ENCODE peak calls at places on chromosomes 7 and 10, in six cellular contexts. L, S, M, K, P and T are unnamed samples.

GRCh38 chr7:137146012-137146455 is 197.5 kb downstream of the PTN start:
- DNase-seq in L (peak), S (peak), M (no peak), K (no peak), P (peak), T (peak)

GRCh38 chr7:140165422-140165821 is 11.4 kb downstream of the KDM7A start:
- DNase-seq in L (peak), S (no peak), M (no peak), K (no peak), P (peak), T (peak)

GRCh38 chr10:78764436-78764835 is 304.3 kb upstream of the ZMIZ1 start:
- DNase-seq in L (no peak), S (no peak), M (no peak), K (no peak), P (no peak), T (no peak)

GRCh38 chr10:102497545-102497944 is 5.0 kb downstream of the ACTR1A start:
- DNase-seq in L (no peak), S (no peak), M (no peak), K (no peak), P (no peak), T (no peak)

GRCh38 chr10:53977262-53977661 is 823.8 kb downstream of the PCDH15 start:
- DNase-seq in L (no peak), S (no peak), M (no peak), K (no peak), P (no peak), T (no peak)

GRCh38 chr7:54989826-54990225 is 29.0 kb upstream of the EGFR start:
- DNase-seq in L (no peak), S (no peak), M (no peak), K (no peak), P (no peak), T (no peak)

GRCh38 chr10:101238732-101239105 is 9.5 kb upstream of the LBX1 start:
- DNase-seq in L (no peak), S (no peak), M (no peak), K (no peak), P (peak), T (no peak)

GRCh38 chr7:16606704-16607103 is 38.9 kb downstream of the ANKMY2 start:
- DNase-seq in L (no peak), S (no peak), M (no peak), K (no peak), P (no peak), T (no peak)

GRCh38 chr7:921581-922333 is 32.7 kb downstream of the ADAP1 start:
- DNase-seq in L (no peak), S (no peak), M (no peak), K (peak), P (no peak), T (no peak)

GRCh38 chr7:152462995-152463713 is 27.4 kb upstream of the KMT2C start:
- DNase-seq in L (peak), S (peak), M (no peak), K (no peak), P (peak), T (peak)

GRCh38 chr7:8325067-8325466 is 63.1 kb upstream of the ICA1 start:
- DNase-seq in L (no peak), S (no peak), M (no peak), K (no peak), P (no peak), T (no peak)

GRCh38 chr7:136056827-136057226 is 79.7 kb upstream of the MTPN start:
- DNase-seq in L (no peak), S (no peak), M (no peak), K (no peak), P (no peak), T (no peak)

GRCh38 chr10:28328346-28328745 is 25.5 kb upstream of the MPP7 start:
- DNase-seq in L (peak), S (no peak), M (no peak), K (no peak), P (no peak), T (no peak)

GRCh38 chr7:19404912-19405329 is 259.7 kb upstream of the FERD3L start:
- DNase-seq in L (peak), S (peak), M (no peak), K (no peak), P (peak), T (peak)

GRCh38 chr10:126118476-126118875 is 222.1 kb downstream of the FANK1 start:
- DNase-seq in L (no peak), S (no peak), M (no peak), K (no peak), P (no peak), T (no peak)

GRCh38 chr7:25395976-25396375 is 167.7 kb upstream of the NPVF start:
- DNase-seq in L (no peak), S (no peak), M (no peak), K (no peak), P (no peak), T (no peak)

GRCh38 chr7:43244232-43244631 is 131.8 kb downstream of the HECW1 start:
- DNase-seq in L (no peak), S (no peak), M (no peak), K (no peak), P (no peak), T (no peak)

GRCh38 chr7:93205046-93205445 is 21.2 kb downstream of the HEPACAM2 start:
- DNase-seq in L (no peak), S (no peak), M (no peak), K (no peak), P (no peak), T (no peak)

GRCh38 chr7:155009570-155010157 is 6.7 kb upstream of the PAXIP1 start:
- DNase-seq in L (no peak), S (no peak), M (no peak), K (no peak), P (peak), T (peak)

GRCh38 chr7:130560972-130561371 is 69.1 kb downstream of the MEST start:
- DNase-seq in L (peak), S (peak), M (no peak), K (no peak), P (peak), T (peak)

GRCh38 chr7:140304071-140304799 is 94.1 kb downstream of the SLC37A3 start:
- DNase-seq in L (peak), S (peak), M (peak), K (no peak), P (peak), T (peak)

GRCh38 chr7:70321016-70321415 is 722.7 kb downstream of the AUTS2 start:
- DNase-seq in L (no peak), S (no peak), M (no peak), K (no peak), P (no peak), T (no peak)

GRCh38 chr7:17598305-17598704 is 299.9 kb downstream of the AHR start:
- DNase-seq in L (no peak), S (no peak), M (no peak), K (no peak), P (no peak), T (no peak)

GRCh38 chr10:7787150-7787856 is 490 bp downstream of the KIN start:
- DNase-seq in L (peak), S (no peak), M (no peak), K (no peak), P (peak), T (no peak)

GRCh38 chr7:142563470-142563869 is 185.8 kb upstream of the PRSS1 start:
- DNase-seq in L (no peak), S (no peak), M (no peak), K (no peak), P (no peak), T (no peak)

GRCh38 chr7:34135924-34136323 is 230.6 kb downstream of the BMPER start:
- DNase-seq in L (no peak), S (no peak), M (no peak), K (no peak), P (peak), T (no peak)

GRCh38 chr7:94059747-94060146 is 55.6 kb upstream of the BET1 start:
- DNase-seq in L (no peak), S (no peak), M (no peak), K (no peak), P (peak), T (peak)

GRCh38 chr7:99644436-99644835 is 27.7 kb downstream of the ZSCAN25 start:
- DNase-seq in L (no peak), S (no peak), M (no peak), K (no peak), P (no peak), T (no peak)

GRCh38 chr10:4652111-4653010 is 173.6 kb upstream of the AKR1E2 start:
- DNase-seq in L (no peak), S (no peak), M (no peak), K (no peak), P (peak), T (no peak)

GRCh38 chr10:5890519-5890878 is 456 bp downstream of the FBH1 start:
- DNase-seq in L (no peak), S (no peak), M (no peak), K (no peak), P (no peak), T (peak)

GRCh38 chr7:20076835-20077234 is 140.3 kb downstream of the MACC1 start:
- DNase-seq in L (no peak), S (no peak), M (no peak), K (no peak), P (no peak), T (no peak)

GRCh38 chr7:116290740-116291139 is 80.4 kb downstream of the TES start:
- DNase-seq in L (no peak), S (no peak), M (no peak), K (no peak), P (peak), T (no peak)

GRCh38 chr10:27072436-27073114 is 27.7 kb downstream of the ANKRD26 start:
- DNase-seq in L (no peak), S (no peak), M (no peak), K (no peak), P (peak), T (peak)
- TF ChIP-seq CTCF in L (no peak), S (peak), M (no peak), K (no peak), P (peak), T (no peak)

GRCh38 chr10:129962558-129963075 is 1.5 kb downstream of the EBF3 start:
- DNase-seq in L (no peak), S (no peak), M (no peak), K (no peak), P (no peak), T (no peak)
- H3K4me3 ChIP-seq in L (peak), S (peak), M (peak), K (peak), P (peak), T (peak)

GRCh38 chr7:76381814-76382213 is 23.0 kb upstream of the YWHAG start:
- DNase-seq in L (no peak), S (no peak), M (no peak), K (no peak), P (no peak), T (no peak)
- TF ChIP-seq CTCF in L (no peak), S (no peak), M (no peak), K (no peak), P (peak), T (peak)

GRCh38 chr7:22729180-22729579 is 2.2 kb downstream of the IL6 start:
- DNase-seq in L (no peak), S (no peak), M (no peak), K (no peak), P (no peak), T (peak)

GRCh38 chr7:22726345-22726848 is 603 bp upstream of the IL6 start:
- DNase-seq in L (peak), S (peak), M (peak), K (no peak), P (peak), T (peak)

GRCh38 chr7:22728416-22729029 is 1.5 kb downstream of the IL6 start:
- DNase-seq in L (peak), S (peak), M (no peak), K (no peak), P (peak), T (peak)

GRCh38 chr7:22725585-22725984 is 1.4 kb upstream of the IL6 start:
- DNase-seq in L (peak), S (no peak), M (no peak), K (no peak), P (peak), T (peak)

DNA sequence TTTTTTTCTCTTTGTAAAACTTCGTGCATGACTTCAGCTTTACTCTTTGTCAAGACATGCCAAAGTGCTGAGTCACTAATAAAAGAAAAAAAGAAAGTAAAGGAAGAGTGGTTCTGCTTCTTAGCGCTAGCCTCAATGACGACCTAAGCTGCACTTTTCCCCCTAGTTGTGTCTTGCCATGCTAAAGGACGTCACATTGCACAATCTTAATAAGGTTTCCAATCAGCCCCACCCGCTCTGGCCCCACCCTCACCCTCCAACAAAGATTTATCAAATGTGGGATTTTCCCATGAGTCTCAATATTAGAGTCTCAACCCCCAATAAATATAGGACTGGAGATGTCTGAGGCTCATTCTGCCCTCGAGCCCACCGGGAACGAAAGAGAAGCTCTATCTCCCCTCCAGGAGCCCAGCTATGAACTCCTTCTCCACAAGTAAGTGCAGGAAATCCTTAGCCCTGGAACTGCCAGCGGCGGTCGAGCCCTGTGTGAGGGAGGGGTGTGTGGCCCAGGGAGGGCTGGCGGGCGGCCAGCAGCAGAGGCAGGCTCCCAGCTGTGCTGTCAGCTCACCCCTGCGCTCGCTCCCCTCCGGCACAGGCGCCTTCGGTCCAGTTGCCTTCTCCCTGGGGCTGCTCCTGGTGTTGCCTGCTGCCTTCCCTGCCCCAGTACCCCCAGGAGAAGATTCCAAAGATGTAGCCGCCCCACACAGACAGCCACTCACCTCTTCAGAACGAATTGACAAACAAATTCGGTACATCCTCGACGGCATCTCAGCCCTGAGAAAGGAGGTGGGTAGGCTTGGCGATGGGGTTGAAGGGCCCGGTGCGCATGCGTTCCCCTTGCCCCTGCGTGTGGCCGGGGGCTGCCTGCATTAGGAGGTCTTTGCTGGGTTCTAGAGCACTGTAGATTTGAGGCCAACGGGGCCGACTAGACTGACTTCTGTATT is at the start of gene IL6:
- DNase-seq in L (peak), S (peak), M (no peak), K (peak), P (peak), T (peak)
- H3K4me3 ChIP-seq in L (peak), S (peak), M (no peak), K (peak), P (peak), T (peak)

DNA sequence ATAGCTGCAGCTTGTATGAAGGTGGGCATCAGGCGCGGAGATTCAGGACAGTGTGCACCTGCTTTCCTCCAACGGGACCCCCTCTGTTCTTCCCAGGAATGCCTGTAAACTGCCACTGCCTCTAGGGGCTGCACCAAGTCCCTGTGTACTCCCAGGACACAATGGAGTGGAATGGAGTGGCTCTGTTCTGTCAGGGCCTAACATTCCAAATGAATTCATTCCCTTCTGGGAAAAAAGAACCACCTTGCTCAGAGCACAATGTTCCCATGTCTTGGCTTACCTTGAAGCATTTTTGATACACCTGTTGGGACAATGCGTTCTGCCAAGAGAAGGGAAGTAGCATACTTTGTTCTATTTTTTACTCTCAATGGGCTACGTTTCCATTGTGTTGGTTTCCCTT is 339.4 kb downstream of the FRMD4A start:
- DNase-seq in L (no peak), S (no peak), M (no peak), K (no peak), P (no peak), T (no peak)
- TF ChIP-seq CTCF in L (no peak), S (no peak), M (no peak), K (no peak), P (peak), T (peak)

GRCh38 chr7:2575733-2576350 is 17.1 kb downstream of the IQCE start:
- DNase-seq in L (peak), S (no peak), M (no peak), K (no peak), P (peak), T (peak)
- H3K4me3 ChIP-seq in L (no peak), S (no peak), M (no peak), K (no peak), P (no peak), T (no peak)

DNA sequence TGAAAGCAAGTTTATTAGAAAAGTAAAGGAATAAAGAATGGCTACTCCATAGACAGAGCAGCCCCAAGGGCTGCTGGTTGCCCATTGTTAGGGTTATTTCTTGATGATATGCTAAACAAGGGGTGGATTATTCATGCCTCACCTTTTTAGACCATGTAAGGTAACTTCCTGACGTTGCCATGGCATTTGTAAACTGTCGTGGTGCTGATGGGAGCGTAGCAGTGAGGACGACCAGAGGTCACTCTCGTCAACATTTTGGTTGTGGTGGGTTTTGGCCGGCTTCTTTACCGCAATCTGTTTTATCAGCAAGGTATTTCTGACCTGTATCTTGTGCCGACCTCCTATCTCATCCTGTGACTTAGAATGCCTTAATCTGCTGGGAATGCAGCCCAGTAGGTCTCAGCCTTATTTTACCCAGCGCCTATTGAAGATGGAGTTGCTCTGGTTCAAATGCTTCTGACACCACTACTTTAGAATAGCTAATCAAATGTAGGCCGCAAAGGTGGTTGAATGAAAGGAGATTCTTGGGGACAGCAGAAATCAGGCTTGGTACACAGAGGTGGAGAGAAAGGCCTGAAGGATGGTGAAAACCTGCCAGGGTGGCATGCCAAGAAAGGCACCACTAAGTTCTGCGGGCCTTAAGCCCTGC is 17.9 kb upstream of the SMO start:
- DNase-seq in L (no peak), S (no peak), M (no peak), K (no peak), P (no peak), T (no peak)
- TF ChIP-seq CTCF in L (no peak), S (no peak), M (no peak), K (no peak), P (no peak), T (no peak)